ENCODE peak calls at places on chromosomes 5 and 9, in eight cellular contexts. One of them, this sample, is unnamed.

GRCh38 chr9:128972956-128973355 is 25.5 kb downstream of the NUP188 start:
- DNase-seq in activated CD8-positive, alpha-beta T cell treated with anti-CD3 and anti-CD28 coated beads for 36 hours: no peak
- DNase-seq in sigmoid colon: no peak
- DNase-seq in GM12864: no peak
- DNase-seq in heart right ventricle: no peak
- DNase-seq in dermis blood vessel endothelial cell: peak
- DNase-seq in MM.1S: no peak
- DNase-seq in H54: peak
- DNase-seq in this sample: no peak

GRCh38 chr9:34611811-34612787 is at the start of gene RPP25L:
- DNase-seq in activated CD8-positive, alpha-beta T cell treated with anti-CD3 and anti-CD28 coated beads for 36 hours: peak
- DNase-seq in sigmoid colon: peak
- DNase-seq in GM12864: no peak
- DNase-seq in heart right ventricle: peak
- DNase-seq in dermis blood vessel endothelial cell: peak
- DNase-seq in MM.1S: peak
- DNase-seq in H54: peak
- DNase-seq in this sample: peak

GRCh38 chr5:1997640-1998347 is 115.1 kb upstream of the IRX4 start:
- DNase-seq in activated CD8-positive, alpha-beta T cell treated with anti-CD3 and anti-CD28 coated beads for 36 hours: no peak
- DNase-seq in sigmoid colon: no peak
- DNase-seq in GM12864: no peak
- DNase-seq in heart right ventricle: no peak
- DNase-seq in dermis blood vessel endothelial cell: no peak
- DNase-seq in MM.1S: no peak
- DNase-seq in H54: no peak
- DNase-seq in this sample: no peak

GRCh38 chr9:5543875-5544702 is 33.8 kb downstream of the PDCD1LG2 start:
- DNase-seq in activated CD8-positive, alpha-beta T cell treated with anti-CD3 and anti-CD28 coated beads for 36 hours: no peak
- DNase-seq in sigmoid colon: no peak
- DNase-seq in GM12864: no peak
- DNase-seq in heart right ventricle: no peak
- DNase-seq in dermis blood vessel endothelial cell: no peak
- DNase-seq in MM.1S: no peak
- DNase-seq in H54: no peak
- DNase-seq in this sample: no peak

GRCh38 chr5:120535900-120536299 is 71.8 kb downstream of the PRR16 start:
- DNase-seq in activated CD8-positive, alpha-beta T cell treated with anti-CD3 and anti-CD28 coated beads for 36 hours: no peak
- DNase-seq in sigmoid colon: no peak
- DNase-seq in GM12864: no peak
- DNase-seq in heart right ventricle: no peak
- DNase-seq in dermis blood vessel endothelial cell: no peak
- DNase-seq in MM.1S: no peak
- DNase-seq in H54: no peak
- DNase-seq in this sample: no peak

GRCh38 chr5:135031146-135031812 is 2.7 kb downstream of the PITX1 start:
- DNase-seq in activated CD8-positive, alpha-beta T cell treated with anti-CD3 and anti-CD28 coated beads for 36 hours: peak
- DNase-seq in sigmoid colon: peak
- DNase-seq in GM12864: no peak
- DNase-seq in heart right ventricle: no peak
- DNase-seq in dermis blood vessel endothelial cell: no peak
- DNase-seq in MM.1S: peak
- DNase-seq in H54: no peak
- DNase-seq in this sample: no peak

GRCh38 chr9:34991833-34992375 is 2.4 kb downstream of the DNAJB5 start:
- DNase-seq in activated CD8-positive, alpha-beta T cell treated with anti-CD3 and anti-CD28 coated beads for 36 hours: peak
- DNase-seq in sigmoid colon: peak
- DNase-seq in GM12864: no peak
- DNase-seq in heart right ventricle: peak
- DNase-seq in dermis blood vessel endothelial cell: peak
- DNase-seq in MM.1S: no peak
- DNase-seq in H54: peak
- DNase-seq in this sample: peak

GRCh38 chr5:167898361-167899042 is 392.9 kb upstream of the WWC1 start:
- DNase-seq in activated CD8-positive, alpha-beta T cell treated with anti-CD3 and anti-CD28 coated beads for 36 hours: no peak
- DNase-seq in sigmoid colon: no peak
- DNase-seq in GM12864: no peak
- DNase-seq in heart right ventricle: no peak
- DNase-seq in dermis blood vessel endothelial cell: no peak
- DNase-seq in MM.1S: no peak
- DNase-seq in H54: no peak
- DNase-seq in this sample: no peak

GRCh38 chr9:87307810-87308209 is 189.9 kb upstream of the DAPK1 start:
- DNase-seq in activated CD8-positive, alpha-beta T cell treated with anti-CD3 and anti-CD28 coated beads for 36 hours: no peak
- DNase-seq in sigmoid colon: no peak
- DNase-seq in GM12864: no peak
- DNase-seq in heart right ventricle: no peak
- DNase-seq in dermis blood vessel endothelial cell: no peak
- DNase-seq in MM.1S: no peak
- DNase-seq in H54: no peak
- DNase-seq in this sample: no peak

GRCh38 chr9:113215142-113215541 is 5.9 kb downstream of the FKBP15 start:
- DNase-seq in activated CD8-positive, alpha-beta T cell treated with anti-CD3 and anti-CD28 coated beads for 36 hours: no peak
- DNase-seq in sigmoid colon: no peak
- DNase-seq in GM12864: no peak
- DNase-seq in heart right ventricle: no peak
- DNase-seq in dermis blood vessel endothelial cell: peak
- DNase-seq in MM.1S: no peak
- DNase-seq in H54: no peak
- DNase-seq in this sample: no peak

GRCh38 chr5:171789353-171789752 is 3.7 kb downstream of the SMIM23 start:
- DNase-seq in activated CD8-positive, alpha-beta T cell treated with anti-CD3 and anti-CD28 coated beads for 36 hours: no peak
- DNase-seq in sigmoid colon: no peak
- DNase-seq in GM12864: no peak
- DNase-seq in heart right ventricle: no peak
- DNase-seq in dermis blood vessel endothelial cell: no peak
- DNase-seq in MM.1S: no peak
- DNase-seq in H54: no peak
- DNase-seq in this sample: no peak

GRCh38 chr5:72951850-72952468 is 3.9 kb upstream of the FCHO2 start:
- DNase-seq in activated CD8-positive, alpha-beta T cell treated with anti-CD3 and anti-CD28 coated beads for 36 hours: no peak
- DNase-seq in sigmoid colon: no peak
- DNase-seq in GM12864: no peak
- DNase-seq in heart right ventricle: no peak
- DNase-seq in dermis blood vessel endothelial cell: peak
- DNase-seq in MM.1S: no peak
- DNase-seq in H54: peak
- DNase-seq in this sample: no peak

GRCh38 chr9:115992834-115993233 is 160.8 kb upstream of the PAPPA start:
- DNase-seq in activated CD8-positive, alpha-beta T cell treated with anti-CD3 and anti-CD28 coated beads for 36 hours: no peak
- DNase-seq in sigmoid colon: no peak
- DNase-seq in GM12864: no peak
- DNase-seq in heart right ventricle: no peak
- DNase-seq in dermis blood vessel endothelial cell: no peak
- DNase-seq in MM.1S: no peak
- DNase-seq in H54: no peak
- DNase-seq in this sample: no peak

GRCh38 chr9:92136184-92136858 is 21.1 kb upstream of the SPTLC1 start:
- DNase-seq in activated CD8-positive, alpha-beta T cell treated with anti-CD3 and anti-CD28 coated beads for 36 hours: no peak
- DNase-seq in sigmoid colon: no peak
- DNase-seq in GM12864: no peak
- DNase-seq in heart right ventricle: no peak
- DNase-seq in dermis blood vessel endothelial cell: no peak
- DNase-seq in MM.1S: no peak
- DNase-seq in H54: no peak
- DNase-seq in this sample: no peak

GRCh38 chr9:98380065-98380681 is 124.7 kb upstream of the TBC1D2 start:
- DNase-seq in activated CD8-positive, alpha-beta T cell treated with anti-CD3 and anti-CD28 coated beads for 36 hours: no peak
- DNase-seq in sigmoid colon: no peak
- DNase-seq in GM12864: no peak
- DNase-seq in heart right ventricle: no peak
- DNase-seq in dermis blood vessel endothelial cell: peak
- DNase-seq in MM.1S: no peak
- DNase-seq in H54: peak
- DNase-seq in this sample: no peak